ENCODE peak calls at places on chromosomes 16 and 17, in ten cellular contexts. P is sigmoid colon, W is psoas muscle, Y is cardiac muscle cell, O is foreskin keratinocyte, V is left lung, T is endodermal cell, R is left ventricle myocardium inferior, M is lower lobe of right lung, H is pancreas. L is an unnamed sample. For H3K4me1, the result is how much of the 10 kb centered on the place peaks cover.

GRCh38 chr17:30996481-30996880 is 25.6 kb downstream of the RNF135 start:
- DNase-seq in O (no peak), Y (no peak), T (no peak), W (no peak), V (no peak), P (no peak), M (no peak), H (no peak), R (no peak), L (no peak)

GRCh38 chr17:3821101-3821500 is 20.1 kb upstream of the ITGAE start:
- DNase-seq in W (no peak), V (no peak), M (no peak), O (no peak), H (no peak), P (no peak), Y (no peak), R (no peak), T (no peak), L (no peak)

GRCh38 chr16:81553814-81554675 is 109.4 kb downstream of the CMIP start:
- DNase-seq in O (no peak), T (no peak), W (no peak), Y (no peak), H (no peak), P (no peak), R (no peak), V (no peak), M (peak), L (no peak)

GRCh38 chr16:79897087-79897443 is 296.5 kb upstream of the MAF start:
- DNase-seq in M (no peak), V (no peak), R (no peak), H (no peak), W (no peak), T (no peak), P (no peak), Y (no peak), O (no peak), L (no peak)

GRCh38 chr16:11603331-11603750 is 16.6 kb upstream of the LITAF start:
- DNase-seq in V (no peak), P (no peak), O (no peak), H (no peak), M (peak), Y (peak), W (no peak), T (peak), R (peak), L (peak)

GRCh38 chr16:70770968-70771552 is 29.9 kb downstream of the VAC14 start:
- DNase-seq in Y (peak), O (peak), M (no peak), V (no peak), T (peak), R (peak), H (peak), W (peak), P (no peak), L (peak)

GRCh38 chr16:22092143-22092933 is at the start of gene VWA3A:
- DNase-seq in P (no peak), Y (peak), W (no peak), R (no peak), H (no peak), M (no peak), V (no peak), O (peak), T (peak), L (no peak)

GRCh38 chr17:11641521-11642275 is 43.4 kb downstream of the DNAH9 start:
- DNase-seq in T (no peak), Y (no peak), R (no peak), W (no peak), V (no peak), M (no peak), H (no peak), O (no peak), P (no peak), L (no peak)

GRCh38 chr17:43326490-43327275 is 72.1 kb upstream of the ARL4D start:
- DNase-seq in T (peak), R (no peak), W (no peak), M (no peak), V (no peak), Y (no peak), O (no peak), H (no peak), P (no peak), L (no peak)

GRCh38 chr17:59149051-59149450 is 5.9 kb downstream of the SKA2 start:
- DNase-seq in R (no peak), V (no peak), P (no peak), T (peak), Y (no peak), M (no peak), H (no peak), W (no peak), O (peak), L (no peak)

GRCh38 chr17:77692571-77693161 is 265.8 kb upstream of the TNRC6C start:
- DNase-seq in H (no peak), M (no peak), V (no peak), W (no peak), R (no peak), O (peak), P (no peak), Y (no peak), T (peak), L (no peak)

GRCh38 chr16:22373662-22374310 is 633 bp downstream of the CDR2 start:
- DNase-seq in M (peak), H (peak), T (peak), O (no peak), R (peak), P (peak), W (peak), V (peak), Y (no peak), L (peak)

GRCh38 chr17:27956601-27957445 is 63.7 kb upstream of the LYRM9 start:
- DNase-seq in V (no peak), P (no peak), T (peak), W (no peak), Y (peak), H (peak), M (no peak), O (no peak), R (no peak), L (no peak)

GRCh38 chr17:33461051-33461450 is 168.0 kb upstream of the ASIC2 start:
- DNase-seq in M (no peak), W (no peak), P (no peak), O (no peak), V (no peak), H (no peak), Y (no peak), T (no peak), R (no peak), L (no peak)

GRCh38 chr16:83952940-83953795 is at the start of gene OSGIN1:
- DNase-seq in P (peak), T (peak), Y (peak), M (peak), H (peak), O (peak), W (peak), R (peak), V (peak), L (peak)

GRCh38 chr17:5468075-5468473 is 708 bp downstream of the DHX33 start:
- DNase-seq in R (no peak), P (no peak), O (no peak), Y (no peak), H (no peak), V (no peak), T (no peak), W (no peak), M (no peak), L (no peak)

GRCh38 chr16:11161439-11161838 is 94.6 kb downstream of the SOCS1 start:
- DNase-seq in T (no peak), M (no peak), V (no peak), W (no peak), H (no peak), O (no peak), Y (no peak), P (no peak), R (no peak), L (no peak)

GRCh38 chr16:4391635-4392381 is 20.2 kb downstream of the VASN start:
- DNase-seq in P (no peak), V (no peak), W (no peak), M (no peak), T (peak), O (no peak), H (no peak), R (no peak), Y (no peak), L (no peak)

GRCh38 chr17:69854381-69854780 is 220.6 kb upstream of the KCNJ16 start:
- DNase-seq in M (no peak), T (no peak), P (no peak), Y (no peak), R (no peak), H (no peak), W (no peak), O (no peak), V (no peak), L (no peak)

GRCh38 chr17:70434536-70435490 is 265.5 kb downstream of the KCNJ2 start:
- DNase-seq in M (no peak), Y (peak), H (no peak), R (no peak), V (no peak), T (no peak), P (no peak), O (no peak), W (no peak), L (no peak)

GRCh38 chr17:18957831-18958230 is 5.9 kb downstream of the SLC5A10 start:
- DNase-seq in Y (no peak), T (no peak), M (no peak), O (no peak), W (no peak), R (no peak), H (no peak), P (no peak), V (no peak), L (no peak)

GRCh38 chr17:29789186-29790170 is 140.6 kb downstream of the SSH2 start:
- DNase-seq in P (no peak), H (no peak), Y (peak), M (peak), W (no peak), O (peak), R (no peak), T (peak), V (peak), L (no peak)

GRCh38 chr17:29788045-29788444 is 142.0 kb downstream of the SSH2 start:
- DNase-seq in W (no peak), O (no peak), V (no peak), M (no peak), T (no peak), P (no peak), Y (no peak), R (no peak), H (no peak), L (no peak)

GRCh38 chr17:29778936-29779811 is 150.9 kb downstream of the SSH2 start:
- DNase-seq in P (peak), V (peak), T (peak), W (peak), Y (peak), R (peak), H (no peak), M (peak), O (peak), L (peak)

GRCh38 chr17:29782917-29783316 is 147.1 kb downstream of the SSH2 start:
- DNase-seq in Y (no peak), P (no peak), M (no peak), O (no peak), V (no peak), H (no peak), R (no peak), T (no peak), W (no peak), L (no peak)

DNA sequence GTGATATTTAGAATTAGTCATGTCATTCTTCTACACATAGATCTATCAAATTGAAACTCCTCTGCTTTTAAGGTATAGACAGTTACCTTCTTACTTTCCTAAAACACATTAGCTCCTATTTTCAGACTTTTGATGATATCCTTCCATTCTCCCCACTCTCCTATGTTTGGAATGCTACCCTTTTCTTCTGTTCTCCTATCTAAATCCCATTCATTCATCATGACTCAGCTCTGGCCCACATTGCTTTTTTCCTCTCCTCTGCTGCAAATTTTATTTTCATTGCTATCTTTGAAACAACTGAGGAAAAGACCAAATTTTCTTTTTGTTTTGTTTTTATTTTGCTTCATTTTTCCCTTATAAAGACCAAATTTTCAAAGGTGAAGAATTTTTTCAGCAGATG is 145.4 kb downstream of the SSH2 start:
- DNase-seq in M (no peak), H (no peak), T (no peak), V (no peak), R (no peak), P (no peak), W (no peak), Y (peak), O (peak), L (no peak)
- H3K27ac ChIP-seq in M (no peak), H (no peak), T (no peak), V (no peak), R (no peak), P (no peak), W (peak), Y (no peak), O (no peak), L (peak)

DNA sequence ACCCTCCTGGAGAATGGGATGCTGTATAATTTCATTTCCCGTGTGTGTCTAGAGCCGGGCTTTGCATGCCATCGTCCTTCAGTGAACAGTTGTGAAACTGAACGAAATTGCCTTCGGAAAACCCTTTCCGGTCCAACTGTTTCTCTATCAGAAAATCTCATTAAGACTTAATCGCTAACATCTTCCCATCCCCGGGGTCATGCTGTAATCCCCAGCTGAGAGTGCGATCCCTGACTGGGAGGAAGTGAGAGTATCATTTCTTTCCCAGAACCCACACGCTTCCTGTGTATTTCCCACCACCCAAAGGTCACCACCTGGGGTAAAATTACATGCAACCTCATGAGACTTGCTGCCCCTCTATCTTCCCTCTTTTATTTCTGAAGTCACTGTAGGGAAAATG is 75.6 kb upstream of the RBFOX1 start:
- DNase-seq in P (no peak), T (no peak), M (no peak), R (no peak), Y (no peak), W (no peak), O (no peak), V (no peak), H (no peak), L (no peak)
- TF ChIP-seq CTCF in P (no peak), T (no peak), M (no peak), R (no peak), Y (no peak), W (no peak), O (no peak), V (no peak), H (no peak), L (no peak)

GRCh38 chr16:87954826-87955225 is 3.6 kb downstream of the BANP start:
- DNase-seq in Y (no peak), O (no peak), W (no peak), P (no peak), V (no peak), R (no peak), M (peak), T (no peak), H (peak), L (no peak)
- H3K4me1 ChIP-seq in Y (under half), O (under half), W (under half), P (half or more), V (half or more), R (half or more), M (half or more), T (under half), H (under half), L (half or more)

DNA sequence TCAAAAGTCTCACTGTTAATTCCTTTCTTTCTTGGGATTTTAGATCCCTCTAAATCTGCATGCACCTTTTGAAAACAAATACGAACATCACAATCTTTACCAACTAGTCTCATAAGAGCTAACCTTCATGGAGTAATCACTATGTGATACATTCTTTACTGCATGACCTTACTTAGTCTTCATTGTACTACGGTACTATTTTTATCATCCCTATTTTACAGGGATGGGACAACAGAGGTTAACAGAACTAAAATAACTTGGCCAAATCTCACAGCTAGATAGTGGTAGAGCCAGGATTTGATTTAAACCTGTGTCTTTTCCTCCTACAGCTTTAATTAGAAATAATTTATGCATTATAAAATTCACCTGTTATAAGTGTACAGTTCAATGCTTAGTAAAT is 32.9 kb upstream of the TAOK1 start:
- DNase-seq in V (no peak), H (no peak), M (no peak), T (no peak), O (no peak), W (no peak), Y (no peak), P (no peak), R (no peak), L (no peak)
- H3K27ac ChIP-seq in V (no peak), H (no peak), M (no peak), T (no peak), O (no peak), W (no peak), Y (peak), P (peak), R (peak), L (no peak)

GRCh38 chr16:85173981-85174751 is 61.9 kb upstream of the CIBAR2 start:
- DNase-seq in V (no peak), O (peak), P (peak), Y (peak), M (peak), R (no peak), H (peak), W (peak), T (peak), L (no peak)

GRCh38 chr16:85172465-85173071 is 60.3 kb upstream of the CIBAR2 start:
- DNase-seq in R (no peak), H (peak), W (no peak), T (peak), M (peak), P (no peak), Y (no peak), V (no peak), O (no peak), L (peak)

GRCh38 chr16:85171809-85172464 is 59.7 kb upstream of the CIBAR2 start:
- DNase-seq in V (no peak), W (no peak), M (peak), H (peak), T (no peak), P (no peak), O (no peak), Y (no peak), R (no peak), L (no peak)

GRCh38 chr16:85174871-85175723 is 62.8 kb upstream of the CIBAR2 start:
- DNase-seq in Y (peak), W (no peak), M (peak), H (peak), O (no peak), R (no peak), P (no peak), T (no peak), V (no peak), L (no peak)

GRCh38 chr16:85173077-85173980 is 61.1 kb upstream of the CIBAR2 start:
- DNase-seq in M (peak), H (peak), V (no peak), Y (peak), R (no peak), T (peak), O (peak), P (no peak), W (no peak), L (no peak)
- TF ChIP-seq CTCF in M (no peak), H (no peak), V (no peak), Y (peak), R (no peak), T (peak), O (no peak), P (no peak), W (no peak), L (peak)